ENCODE peak calls at places on chromosomes 1 and 21, in six cellular contexts. One of them, this sample, is unnamed.

GRCh38 chr1:29912413-29912812 is 676.1 kb downstream of the PTPRU start:
- DNase-seq in breast epithelium: no peak
- DNase-seq in SK-N-SH: no peak
- DNase-seq in stomach: no peak
- DNase-seq in GM23338: no peak
- DNase-seq in HCT116: peak
- DNase-seq in this sample: no peak

GRCh38 chr21:26366781-26367180 is 196.2 kb upstream of the APP start:
- DNase-seq in breast epithelium: no peak
- DNase-seq in SK-N-SH: no peak
- DNase-seq in stomach: no peak
- DNase-seq in GM23338: no peak
- DNase-seq in HCT116: no peak
- DNase-seq in this sample: no peak

GRCh38 chr1:53545663-53546408 is 86.6 kb downstream of the DMRTB1 start:
- DNase-seq in breast epithelium: no peak
- DNase-seq in SK-N-SH: peak
- DNase-seq in stomach: no peak
- DNase-seq in GM23338: no peak
- DNase-seq in HCT116: no peak
- DNase-seq in this sample: no peak

GRCh38 chr1:63640633-63641567 is 47.7 kb downstream of the PGM1 start:
- DNase-seq in breast epithelium: no peak
- DNase-seq in SK-N-SH: no peak
- DNase-seq in stomach: no peak
- DNase-seq in GM23338: no peak
- DNase-seq in HCT116: no peak
- DNase-seq in this sample: no peak

GRCh38 chr1:68570859-68571258 is 74.0 kb upstream of the DEPDC1 start:
- DNase-seq in breast epithelium: no peak
- DNase-seq in SK-N-SH: no peak
- DNase-seq in stomach: no peak
- DNase-seq in GM23338: no peak
- DNase-seq in HCT116: no peak
- DNase-seq in this sample: no peak

GRCh38 chr1:151540021-151540981 is at the start of gene TUFT1:
- DNase-seq in breast epithelium: peak
- DNase-seq in SK-N-SH: peak
- DNase-seq in stomach: peak
- DNase-seq in GM23338: peak
- DNase-seq in HCT116: peak
- DNase-seq in this sample: peak

GRCh38 chr1:150999051-150999674 is 7.5 kb downstream of the MINDY1 start:
- DNase-seq in breast epithelium: no peak
- DNase-seq in SK-N-SH: no peak
- DNase-seq in stomach: no peak
- DNase-seq in GM23338: no peak
- DNase-seq in HCT116: no peak
- DNase-seq in this sample: no peak

GRCh38 chr1:197464039-197464438 is 196.0 kb downstream of the CRB1 start:
- DNase-seq in breast epithelium: no peak
- DNase-seq in SK-N-SH: no peak
- DNase-seq in stomach: no peak
- DNase-seq in GM23338: peak
- DNase-seq in HCT116: no peak
- DNase-seq in this sample: no peak

GRCh38 chr1:172629170-172629569 is 29.7 kb upstream of the FASLG start:
- DNase-seq in breast epithelium: no peak
- DNase-seq in SK-N-SH: no peak
- DNase-seq in stomach: no peak
- DNase-seq in GM23338: no peak
- DNase-seq in HCT116: no peak
- DNase-seq in this sample: no peak

GRCh38 chr1:100811808-100812207 is 82.8 kb downstream of the EXTL2 start:
- DNase-seq in breast epithelium: no peak
- DNase-seq in SK-N-SH: no peak
- DNase-seq in stomach: no peak
- DNase-seq in GM23338: no peak
- DNase-seq in HCT116: no peak
- DNase-seq in this sample: no peak

GRCh38 chr1:242764161-242764560 is 239.7 kb upstream of the PLD5 start:
- DNase-seq in breast epithelium: no peak
- DNase-seq in SK-N-SH: no peak
- DNase-seq in stomach: no peak
- DNase-seq in GM23338: no peak
- DNase-seq in HCT116: no peak
- DNase-seq in this sample: no peak

GRCh38 chr1:75554870-75555269 is 56.0 kb downstream of the SLC44A5 start:
- DNase-seq in breast epithelium: no peak
- DNase-seq in SK-N-SH: no peak
- DNase-seq in stomach: no peak
- DNase-seq in GM23338: no peak
- DNase-seq in HCT116: no peak
- DNase-seq in this sample: no peak

GRCh38 chr1:8004803-8005573 is 21.1 kb downstream of the ERRFI1 start:
- DNase-seq in breast epithelium: peak
- DNase-seq in SK-N-SH: peak
- DNase-seq in stomach: peak
- DNase-seq in GM23338: no peak
- DNase-seq in HCT116: no peak
- DNase-seq in this sample: no peak

GRCh38 chr21:46183910-46184624 is at the start of gene SPATC1L:
- DNase-seq in breast epithelium: peak
- DNase-seq in SK-N-SH: peak
- DNase-seq in stomach: peak
- DNase-seq in GM23338: peak
- DNase-seq in HCT116: no peak
- DNase-seq in this sample: peak

GRCh38 chr1:81666586-81666985 is 134.1 kb upstream of the ADGRL2 start:
- DNase-seq in breast epithelium: no peak
- DNase-seq in SK-N-SH: no peak
- DNase-seq in stomach: no peak
- DNase-seq in GM23338: no peak
- DNase-seq in HCT116: no peak
- DNase-seq in this sample: no peak

GRCh38 chr1:91499904-91500755 is 521 bp upstream of the CDC7 start:
- DNase-seq in breast epithelium: no peak
- DNase-seq in SK-N-SH: peak
- DNase-seq in stomach: no peak
- DNase-seq in GM23338: peak
- DNase-seq in HCT116: no peak
- DNase-seq in this sample: no peak

GRCh38 chr1:192477630-192478029 is 97.9 kb upstream of the RGS1 start:
- DNase-seq in breast epithelium: no peak
- DNase-seq in SK-N-SH: peak
- DNase-seq in stomach: no peak
- DNase-seq in GM23338: peak
- DNase-seq in HCT116: no peak
- DNase-seq in this sample: no peak

GRCh38 chr1:208245185-208245705 is 1.1 kb upstream of the PLXNA2 start:
- DNase-seq in breast epithelium: peak
- DNase-seq in SK-N-SH: peak
- DNase-seq in stomach: peak
- DNase-seq in GM23338: peak
- DNase-seq in HCT116: peak
- DNase-seq in this sample: peak

GRCh38 chr1:208243522-208243850 is 698 bp downstream of the PLXNA2 start:
- DNase-seq in breast epithelium: no peak
- DNase-seq in SK-N-SH: peak
- DNase-seq in stomach: no peak
- DNase-seq in GM23338: peak
- DNase-seq in HCT116: no peak
- DNase-seq in this sample: peak

GRCh38 chr1:208242829-208243521 is 1.2 kb downstream of the PLXNA2 start:
- DNase-seq in breast epithelium: no peak
- DNase-seq in SK-N-SH: peak
- DNase-seq in stomach: peak
- DNase-seq in GM23338: peak
- DNase-seq in HCT116: no peak
- DNase-seq in this sample: no peak

GRCh38 chr1:208244584-208244916 is 366 bp upstream of the PLXNA2 start:
- DNase-seq in breast epithelium: no peak
- DNase-seq in SK-N-SH: no peak
- DNase-seq in stomach: no peak
- DNase-seq in GM23338: no peak
- DNase-seq in HCT116: no peak
- DNase-seq in this sample: no peak

DNA sequence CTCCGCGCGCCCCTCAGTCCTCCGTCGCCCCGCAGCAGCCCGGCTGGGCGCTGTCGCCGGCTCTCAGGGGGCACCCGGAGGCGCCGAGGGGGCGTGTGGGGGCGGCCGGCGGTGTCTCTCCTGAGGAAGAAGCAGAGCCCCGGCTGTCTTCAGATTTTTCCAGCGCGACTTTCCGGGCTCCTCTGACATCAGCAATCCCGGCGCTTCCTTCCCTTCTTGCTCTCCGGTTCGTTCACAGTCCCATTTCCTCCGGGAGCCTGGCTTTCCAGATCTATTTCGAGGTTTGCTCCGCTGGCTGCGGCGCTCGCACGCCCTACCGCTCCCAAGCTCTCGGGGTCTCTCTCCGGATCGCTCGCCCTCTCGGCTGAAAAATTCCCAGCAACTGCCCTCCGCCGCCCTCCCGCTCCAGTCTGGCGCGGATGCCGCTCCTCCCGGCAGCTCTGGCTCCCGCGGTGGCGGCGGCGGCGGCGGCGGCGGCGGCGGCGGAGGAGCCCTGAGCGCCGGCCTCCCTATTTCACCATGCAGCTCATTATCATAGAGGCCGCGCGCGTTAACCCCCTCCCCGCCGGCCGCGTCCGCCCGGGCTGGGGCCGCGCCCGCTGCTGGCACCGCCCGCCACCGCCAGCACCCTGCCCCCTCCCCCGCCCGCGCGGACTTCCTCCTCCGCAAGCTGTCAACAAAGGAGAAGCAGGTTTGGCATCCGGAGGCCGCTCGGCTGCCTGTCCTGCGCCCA is at the start of gene PLXNA2:
- DNase-seq in breast epithelium: peak
- DNase-seq in SK-N-SH: peak
- DNase-seq in stomach: peak
- DNase-seq in GM23338: peak
- DNase-seq in HCT116: peak
- DNase-seq in this sample: peak
- TF ChIP-seq POLR2AphosphoS5 in breast epithelium: no peak
- TF ChIP-seq POLR2AphosphoS5 in SK-N-SH: no peak
- TF ChIP-seq POLR2AphosphoS5 in stomach: peak
- TF ChIP-seq POLR2AphosphoS5 in GM23338: no peak
- TF ChIP-seq POLR2AphosphoS5 in HCT116: no peak
- TF ChIP-seq POLR2AphosphoS5 in this sample: no peak

GRCh38 chr1:15833069-15833679 is 14.3 kb upstream of the SPEN start:
- DNase-seq in breast epithelium: peak
- DNase-seq in SK-N-SH: no peak
- DNase-seq in stomach: peak
- DNase-seq in GM23338: peak
- DNase-seq in HCT116: peak
- DNase-seq in this sample: no peak
- TF ChIP-seq POLR2AphosphoS5 in breast epithelium: no peak
- TF ChIP-seq POLR2AphosphoS5 in SK-N-SH: no peak
- TF ChIP-seq POLR2AphosphoS5 in stomach: no peak
- TF ChIP-seq POLR2AphosphoS5 in GM23338: no peak
- TF ChIP-seq POLR2AphosphoS5 in HCT116: peak
- TF ChIP-seq POLR2AphosphoS5 in this sample: peak

GRCh38 chr1:58888776-58889341 is 105.0 kb upstream of the JUN start:
- DNase-seq in breast epithelium: no peak
- DNase-seq in SK-N-SH: no peak
- DNase-seq in stomach: no peak
- DNase-seq in GM23338: no peak
- DNase-seq in HCT116: no peak
- DNase-seq in this sample: no peak

GRCh38 chr1:58884706-58885661 is 101.1 kb upstream of the JUN start:
- DNase-seq in breast epithelium: no peak
- DNase-seq in SK-N-SH: no peak
- DNase-seq in stomach: peak
- DNase-seq in GM23338: no peak
- DNase-seq in HCT116: no peak
- DNase-seq in this sample: no peak

GRCh38 chr1:58887059-58887458 is 103.2 kb upstream of the JUN start:
- DNase-seq in breast epithelium: no peak
- DNase-seq in SK-N-SH: no peak
- DNase-seq in stomach: no peak
- DNase-seq in GM23338: no peak
- DNase-seq in HCT116: no peak
- DNase-seq in this sample: no peak

GRCh38 chr1:58885998-58886397 is 102.2 kb upstream of the JUN start:
- DNase-seq in breast epithelium: peak
- DNase-seq in SK-N-SH: no peak
- DNase-seq in stomach: peak
- DNase-seq in GM23338: no peak
- DNase-seq in HCT116: no peak
- DNase-seq in this sample: no peak

GRCh38 chr1:58886611-58887010 is 102.8 kb upstream of the JUN start:
- DNase-seq in breast epithelium: no peak
- DNase-seq in SK-N-SH: no peak
- DNase-seq in stomach: no peak
- DNase-seq in GM23338: no peak
- DNase-seq in HCT116: no peak
- DNase-seq in this sample: no peak
- TF ChIP-seq POLR2AphosphoS5 in breast epithelium: no peak
- TF ChIP-seq POLR2AphosphoS5 in SK-N-SH: no peak
- TF ChIP-seq POLR2AphosphoS5 in stomach: no peak
- TF ChIP-seq POLR2AphosphoS5 in GM23338: no peak
- TF ChIP-seq POLR2AphosphoS5 in HCT116: no peak
- TF ChIP-seq POLR2AphosphoS5 in this sample: no peak

GRCh38 chr1:12496154-12496961 is 121.7 kb downstream of the DHRS3 start:
- DNase-seq in breast epithelium: no peak
- DNase-seq in SK-N-SH: peak
- DNase-seq in stomach: no peak
- DNase-seq in GM23338: no peak
- DNase-seq in HCT116: no peak
- DNase-seq in this sample: no peak
- TF ChIP-seq POLR2AphosphoS5 in breast epithelium: no peak
- TF ChIP-seq POLR2AphosphoS5 in SK-N-SH: no peak
- TF ChIP-seq POLR2AphosphoS5 in stomach: peak
- TF ChIP-seq POLR2AphosphoS5 in GM23338: no peak
- TF ChIP-seq POLR2AphosphoS5 in HCT116: no peak
- TF ChIP-seq POLR2AphosphoS5 in this sample: no peak

GRCh38 chr1:25570798-25571521 is 27.6 kb downstream of the LDLRAP1 start:
- DNase-seq in breast epithelium: no peak
- DNase-seq in SK-N-SH: no peak
- DNase-seq in stomach: no peak
- DNase-seq in GM23338: no peak
- DNase-seq in HCT116: no peak
- DNase-seq in this sample: no peak

GRCh38 chr1:25571522-25571970 is 28.1 kb downstream of the LDLRAP1 start:
- DNase-seq in breast epithelium: no peak
- DNase-seq in SK-N-SH: no peak
- DNase-seq in stomach: no peak
- DNase-seq in GM23338: no peak
- DNase-seq in HCT116: no peak
- DNase-seq in this sample: no peak

GRCh38 chr1:25573591-25573930 is 30.2 kb downstream of the LDLRAP1 start:
- DNase-seq in breast epithelium: peak
- DNase-seq in SK-N-SH: no peak
- DNase-seq in stomach: no peak
- DNase-seq in GM23338: no peak
- DNase-seq in HCT116: no peak
- DNase-seq in this sample: no peak

GRCh38 chr1:25572708-25573590 is 29.5 kb downstream of the LDLRAP1 start:
- DNase-seq in breast epithelium: no peak
- DNase-seq in SK-N-SH: peak
- DNase-seq in stomach: peak
- DNase-seq in GM23338: peak
- DNase-seq in HCT116: no peak
- DNase-seq in this sample: peak

GRCh38 chr1:25572107-25572506 is 28.7 kb downstream of the LDLRAP1 start:
- DNase-seq in breast epithelium: no peak
- DNase-seq in SK-N-SH: no peak
- DNase-seq in stomach: no peak
- DNase-seq in GM23338: no peak
- DNase-seq in HCT116: no peak
- DNase-seq in this sample: no peak
- TF ChIP-seq POLR2AphosphoS5 in breast epithelium: no peak
- TF ChIP-seq POLR2AphosphoS5 in SK-N-SH: no peak
- TF ChIP-seq POLR2AphosphoS5 in stomach: no peak
- TF ChIP-seq POLR2AphosphoS5 in GM23338: no peak
- TF ChIP-seq POLR2AphosphoS5 in HCT116: no peak
- TF ChIP-seq POLR2AphosphoS5 in this sample: no peak

This sample was measured in GM12891.